ENCODE peak calls at places on chromosome 5, in six cellular contexts. B, Q, I, F, H and W are unnamed samples.

GRCh38 chr5:96714450-96714849 is 52.3 kb downstream of the CAST start:
- DNase-seq in F (no peak), B (no peak), I (no peak), H (no peak), Q (no peak), W (no peak)

GRCh38 chr5:77971965-77972544 is 195.9 kb upstream of the TBCA start:
- DNase-seq in H (no peak), F (no peak), B (no peak), Q (peak; percentile 3), I (no peak), W (no peak)

GRCh38 chr5:68830499-68830898 is 263.3 kb upstream of the SLC30A5 start:
- DNase-seq in B (no peak), H (no peak), F (no peak), I (no peak), Q (no peak), W (no peak)

GRCh38 chr5:172855597-172856292 is 21.7 kb downstream of the ERGIC1 start:
- DNase-seq in F (no peak), Q (peak; percentile 64), B (peak; percentile 51), I (no peak), H (no peak), W (no peak)

GRCh38 chr5:17907094-17907493 is 272.8 kb downstream of the TAF11L14 start:
- DNase-seq in B (no peak), H (no peak), Q (no peak), F (no peak), I (no peak), W (no peak)

GRCh38 chr5:51495672-51496071 is 112.4 kb downstream of the ISL1 start:
- DNase-seq in Q (peak; percentile 1), F (no peak), I (no peak), H (no peak), B (no peak), W (no peak)

GRCh38 chr5:90866333-90866732 is 307.7 kb downstream of the ADGRV1 start:
- DNase-seq in F (no peak), B (no peak), I (peak; percentile 30), H (no peak), Q (peak; percentile 32), W (no peak)

GRCh38 chr5:3349704-3350565 is 245.7 kb upstream of the IRX1 start:
- DNase-seq in Q (no peak), I (no peak), F (no peak), H (no peak), B (no peak), W (no peak)

GRCh38 chr5:6713274-6714181 is at the start of gene TENT4A:
- DNase-seq in I (no peak), B (peak; percentile 32), H (peak; percentile 40), F (no peak), Q (peak; percentile 27), W (no peak)

GRCh38 chr5:132270706-132271105 is 13.2 kb downstream of the PDLIM4 start:
- DNase-seq in Q (no peak), H (peak; percentile 16), B (peak; percentile 2), F (no peak), I (no peak), W (no peak)

GRCh38 chr5:180283026-180283615 is 8.8 kb downstream of the MAPK9 start:
- DNase-seq in F (no peak), I (no peak), H (no peak), B (no peak), Q (no peak), W (no peak)

GRCh38 chr5:20276061-20276958 is 288.3 kb upstream of the CDH18 start:
- DNase-seq in Q (peak; percentile 29), F (no peak), H (no peak), I (no peak), B (no peak), W (no peak)

GRCh38 chr5:104431946-104432345 is 869.4 kb upstream of the NUDT12 start:
- DNase-seq in I (no peak), Q (no peak), B (no peak), F (no peak), H (no peak), W (no peak)

GRCh38 chr5:107451028-107451427 is 219.7 kb downstream of the EFNA5 start:
- DNase-seq in B (no peak), I (no peak), H (no peak), Q (no peak), F (no peak), W (no peak)

GRCh38 chr5:32165597-32165996 is 8.5 kb downstream of the GOLPH3 start:
- DNase-seq in I (no peak), H (no peak), F (no peak), Q (no peak), B (no peak), W (no peak)

GRCh38 chr5:133145436-133146143 is 93.8 kb downstream of the HSPA4 start:
- DNase-seq in Q (no peak), B (no peak), H (no peak), I (no peak), F (no peak), W (no peak)

GRCh38 chr5:129460121-129460950 is at the start of gene ADAMTS19:
- DNase-seq in H (peak; percentile 27), B (no peak), Q (no peak), I (no peak), F (peak; percentile 11), W (no peak)

GRCh38 chr5:116467444-116467843 is 107.2 kb downstream of the SEMA6A start:
- DNase-seq in B (no peak), H (no peak), I (no peak), Q (no peak), F (no peak), W (no peak)

GRCh38 chr5:142215915-142216681 is 107.5 kb downstream of the NDFIP1 start:
- DNase-seq in H (peak; percentile 23), B (peak; percentile 70), I (no peak), F (no peak), Q (peak; percentile 98), W (no peak)

GRCh38 chr5:1852324-1852947 is 30.3 kb downstream of the IRX4 start:
- DNase-seq in Q (no peak), H (no peak), F (no peak), I (no peak), B (no peak), W (no peak)

GRCh38 chr5:138884554-138884953 is 9.4 kb upstream of the LRRTM2 start:
- DNase-seq in B (no peak), Q (no peak), I (no peak), F (no peak), H (no peak), W (no peak)

GRCh38 chr5:56012281-56012963 is 17.7 kb upstream of the IL6ST start:
- DNase-seq in B (peak; percentile 11), H (peak; percentile 32), Q (peak; percentile 59), I (peak; percentile 59), F (no peak), W (peak; percentile 57)

GRCh38 chr5:57598756-57599155 is 116.1 kb upstream of the ACTBL2 start:
- DNase-seq in I (no peak), H (no peak), Q (peak; percentile 43), F (no peak), B (no peak), W (no peak)

GRCh38 chr5:165232187-165232586 is 1726.8 kb downstream of the MAT2B start:
- DNase-seq in Q (no peak), H (no peak), F (no peak), B (no peak), I (no peak), W (no peak)
- H3K4me3 ChIP-seq in Q (no peak overlapping the region), H (no peak overlapping the region), F (no peak overlapping the region), B (no peak overlapping the region), I (no peak overlapping the region), W (no peak overlapping the region)

DNA sequence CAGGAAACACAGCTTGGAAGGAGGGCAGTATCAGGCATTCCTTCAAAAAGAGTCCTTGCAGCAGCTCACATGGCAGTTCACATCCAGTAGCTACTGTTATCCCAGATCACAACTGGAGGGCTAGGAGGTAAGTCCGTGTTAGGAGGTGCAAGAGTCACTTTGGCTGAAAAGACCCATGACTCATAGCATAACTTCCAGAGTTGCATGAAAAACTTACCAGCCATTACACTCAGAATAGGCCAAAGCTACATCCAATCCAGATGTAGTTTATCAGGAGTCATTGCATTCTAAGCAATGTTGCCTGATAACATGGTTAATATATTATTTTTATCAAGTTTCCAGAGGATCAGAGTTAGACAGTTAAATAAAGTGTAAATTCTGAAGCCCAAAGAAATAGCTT is 1126.4 kb upstream of the SEMA6A start:
- DNase-seq in I (no peak), F (no peak), H (no peak), B (no peak), Q (no peak), W (no peak)
- H3K4me3 ChIP-seq in I (no peak overlapping the region), F (no peak overlapping the region), H (no peak overlapping the region), B (no peak overlapping the region), Q (no peak overlapping the region), W (no peak overlapping the region)

DNA sequence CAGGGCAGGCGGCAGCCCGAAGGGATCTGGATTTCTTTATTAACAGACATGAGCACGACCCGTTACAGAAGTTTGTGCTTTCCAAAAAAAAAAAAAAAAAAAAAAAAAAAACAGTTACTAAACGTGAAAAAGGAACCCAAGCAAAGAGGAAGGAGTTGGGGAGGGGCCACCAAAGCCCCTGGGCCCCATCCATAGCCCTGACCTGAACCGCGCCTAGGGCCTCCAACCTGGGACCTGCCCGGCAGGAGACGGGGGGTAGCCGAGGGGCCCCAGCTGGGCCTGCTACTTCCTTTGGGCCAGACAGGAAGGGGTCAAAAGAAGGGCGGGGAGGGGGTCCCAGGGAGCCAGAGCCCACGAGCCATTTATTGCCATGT is 10.0 kb downstream of the PRR7 start:
- DNase-seq in B (no peak), H (no peak), I (no peak), F (no peak), Q (no peak), W (no peak)
- H3K4me3 ChIP-seq in B (peak overlapping the region; percentile 71), H (no peak overlapping the region), I (peak overlapping the region; percentile 77), F (no peak overlapping the region), Q (no peak overlapping the region), W (no peak overlapping the region)

GRCh38 chr5:140926211-140926902 is at the start of gene PCDHAC1:
- DNase-seq in B (peak; percentile 60), F (peak; percentile 86), I (peak; percentile 11), H (peak; percentile 42), Q (peak; percentile 30), W (no peak)

GRCh38 chr5:140926903-140927573 is 939 bp downstream of the PCDHAC1 start:
- DNase-seq in B (no peak), F (peak; percentile 18), Q (peak; percentile 3), I (no peak), H (no peak), W (no peak)

DNA sequence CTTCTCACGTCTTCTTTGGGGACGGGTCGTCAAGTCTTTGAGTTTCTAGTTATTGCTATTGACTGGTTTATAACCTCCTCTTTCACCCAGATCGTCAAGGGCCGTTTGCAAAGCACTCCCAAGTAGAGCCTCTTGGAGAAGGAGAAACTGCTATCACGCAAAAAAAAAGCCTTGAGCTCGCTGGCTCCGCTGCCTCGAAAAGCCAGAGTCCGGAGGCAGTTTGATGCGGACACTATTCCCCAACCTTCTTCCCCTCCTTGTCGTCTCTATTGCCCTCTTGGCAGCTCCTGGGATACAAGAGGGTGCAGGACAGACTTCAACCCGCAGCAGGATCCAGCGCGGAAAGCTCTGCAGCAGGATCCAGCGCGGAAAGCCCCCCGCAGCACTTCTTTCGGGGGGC is 293 bp upstream of the PCDHAC1 start:
- DNase-seq in H (no peak), I (no peak), F (no peak), B (no peak), Q (no peak), W (no peak)
- H3K4me3 ChIP-seq in H (peak overlapping the region; percentile 30), I (no peak overlapping the region), F (peak overlapping the region; percentile 50), B (peak overlapping the region; percentile 54), Q (no peak overlapping the region), W (no peak overlapping the region)

DNA sequence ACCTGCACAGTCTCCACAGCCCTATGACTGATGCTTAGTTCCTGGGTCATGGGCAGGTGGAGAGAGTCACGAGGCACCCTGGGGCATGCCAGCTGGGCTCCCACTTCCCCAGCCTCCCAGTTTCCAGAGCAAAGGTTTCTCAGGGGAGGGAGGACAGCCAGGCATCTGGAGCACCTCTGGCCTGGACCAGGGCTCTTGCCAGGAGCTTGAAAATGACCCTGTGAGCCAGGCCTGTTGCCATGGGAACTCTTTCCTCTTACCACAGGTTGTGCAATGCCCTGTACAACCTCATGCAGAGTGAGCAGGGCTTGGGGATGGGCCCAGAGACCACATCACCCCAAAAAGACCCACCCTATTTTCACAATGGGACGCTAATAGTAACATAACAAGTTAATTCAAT is 113.1 kb downstream of the PSD2 start:
- DNase-seq in B (no peak), F (no peak), Q (peak; percentile 33), I (no peak), H (no peak), W (no peak)
- H3K4me3 ChIP-seq in B (no peak overlapping the region), F (no peak overlapping the region), Q (no peak overlapping the region), I (no peak overlapping the region), H (no peak overlapping the region), W (no peak overlapping the region)